ENCODE peak calls at places on chromosomes 11 and 22, in nine cellular contexts. One of them, this sample, is unnamed.

GRCh38 chr22:19767427-19768380 is 7.1 kb downstream of the TBX1 start:
- DNase-seq in A549: no peak
- DNase-seq in cardiac muscle cell: no peak
- DNase-seq in brain microvascular endothelial cell: no peak
- DNase-seq in AG09309: no peak
- DNase-seq in HCT116: peak
- DNase-seq in cardiac fibroblast: no peak
- DNase-seq in tibial artery: no peak
- DNase-seq in colonic mucosa: no peak
- DNase-seq in this sample: no peak

GRCh38 chr11:61447601-61448551 is 18.0 kb downstream of the SDHAF2 start:
- DNase-seq in A549: no peak
- DNase-seq in cardiac muscle cell: peak
- DNase-seq in HCT116: no peak
- DNase-seq in brain microvascular endothelial cell: no peak
- DNase-seq in AG09309: no peak
- DNase-seq in colonic mucosa: no peak
- DNase-seq in tibial artery: no peak
- DNase-seq in cardiac fibroblast: peak
- DNase-seq in this sample: peak

GRCh38 chr11:49851971-49852389 is 100.2 kb upstream of the OR4C13 start:
- DNase-seq in AG09309: no peak
- DNase-seq in brain microvascular endothelial cell: no peak
- DNase-seq in cardiac fibroblast: no peak
- DNase-seq in tibial artery: no peak
- DNase-seq in colonic mucosa: no peak
- DNase-seq in HCT116: no peak
- DNase-seq in cardiac muscle cell: no peak
- DNase-seq in A549: no peak
- DNase-seq in this sample: no peak

GRCh38 chr11:75591371-75591770 is 29.3 kb downstream of the SERPINH1 start:
- DNase-seq in brain microvascular endothelial cell: no peak
- DNase-seq in cardiac fibroblast: no peak
- DNase-seq in colonic mucosa: no peak
- DNase-seq in A549: no peak
- DNase-seq in HCT116: no peak
- DNase-seq in tibial artery: no peak
- DNase-seq in AG09309: no peak
- DNase-seq in cardiac muscle cell: no peak
- DNase-seq in this sample: no peak

GRCh38 chr11:110900426-110900825 is 188.2 kb upstream of the ARHGAP20 start:
- DNase-seq in A549: no peak
- DNase-seq in brain microvascular endothelial cell: no peak
- DNase-seq in cardiac fibroblast: no peak
- DNase-seq in HCT116: no peak
- DNase-seq in colonic mucosa: no peak
- DNase-seq in cardiac muscle cell: no peak
- DNase-seq in tibial artery: no peak
- DNase-seq in AG09309: no peak
- DNase-seq in this sample: no peak

GRCh38 chr22:43217285-43218030 is 30.5 kb upstream of the TTLL12 start:
- DNase-seq in brain microvascular endothelial cell: no peak
- DNase-seq in AG09309: no peak
- DNase-seq in cardiac muscle cell: no peak
- DNase-seq in A549: no peak
- DNase-seq in HCT116: no peak
- DNase-seq in tibial artery: no peak
- DNase-seq in cardiac fibroblast: no peak
- DNase-seq in colonic mucosa: no peak
- DNase-seq in this sample: no peak

GRCh38 chr11:68643576-68643975 is 40.8 kb upstream of the GAL start:
- DNase-seq in cardiac muscle cell: no peak
- DNase-seq in tibial artery: no peak
- DNase-seq in cardiac fibroblast: peak
- DNase-seq in HCT116: peak
- DNase-seq in A549: no peak
- DNase-seq in AG09309: no peak
- DNase-seq in brain microvascular endothelial cell: peak
- DNase-seq in colonic mucosa: no peak
- DNase-seq in this sample: peak

GRCh38 chr11:73178092-73178539 is 36.0 kb upstream of the FCHSD2 start:
- DNase-seq in colonic mucosa: peak
- DNase-seq in cardiac fibroblast: peak
- DNase-seq in AG09309: peak
- DNase-seq in A549: peak
- DNase-seq in cardiac muscle cell: peak
- DNase-seq in brain microvascular endothelial cell: peak
- DNase-seq in tibial artery: peak
- DNase-seq in HCT116: peak
- DNase-seq in this sample: peak

GRCh38 chr11:10351768-10352641 is 47.1 kb downstream of the ADM start:
- DNase-seq in HCT116: no peak
- DNase-seq in A549: peak
- DNase-seq in cardiac fibroblast: peak
- DNase-seq in cardiac muscle cell: peak
- DNase-seq in tibial artery: no peak
- DNase-seq in brain microvascular endothelial cell: peak
- DNase-seq in colonic mucosa: peak
- DNase-seq in AG09309: no peak
- DNase-seq in this sample: peak

GRCh38 chr11:64138413-64138812 is 27.5 kb downstream of the MACROD1 start:
- DNase-seq in cardiac fibroblast: no peak
- DNase-seq in brain microvascular endothelial cell: no peak
- DNase-seq in A549: no peak
- DNase-seq in AG09309: no peak
- DNase-seq in HCT116: no peak
- DNase-seq in colonic mucosa: no peak
- DNase-seq in tibial artery: no peak
- DNase-seq in cardiac muscle cell: no peak
- DNase-seq in this sample: no peak

GRCh38 chr11:65133724-65134123 is 595 bp downstream of the SYVN1 start:
- DNase-seq in HCT116: no peak
- DNase-seq in cardiac fibroblast: peak
- DNase-seq in tibial artery: peak
- DNase-seq in AG09309: no peak
- DNase-seq in cardiac muscle cell: no peak
- DNase-seq in A549: no peak
- DNase-seq in colonic mucosa: no peak
- DNase-seq in brain microvascular endothelial cell: no peak
- DNase-seq in this sample: no peak

GRCh38 chr11:3837793-3838192 is 3.0 kb downstream of the RHOG start:
- DNase-seq in tibial artery: peak
- DNase-seq in A549: no peak
- DNase-seq in AG09309: no peak
- DNase-seq in colonic mucosa: peak
- DNase-seq in brain microvascular endothelial cell: no peak
- DNase-seq in HCT116: no peak
- DNase-seq in cardiac muscle cell: no peak
- DNase-seq in cardiac fibroblast: peak
- DNase-seq in this sample: peak

GRCh38 chr11:83272627-83273026 is 13.5 kb downstream of the CCDC90B start:
- DNase-seq in cardiac fibroblast: peak
- DNase-seq in A549: no peak
- DNase-seq in AG09309: no peak
- DNase-seq in colonic mucosa: no peak
- DNase-seq in tibial artery: no peak
- DNase-seq in cardiac muscle cell: no peak
- DNase-seq in HCT116: no peak
- DNase-seq in brain microvascular endothelial cell: peak
- DNase-seq in this sample: peak

GRCh38 chr22:23970816-23971482 is 3.3 kb downstream of the DDT start:
- DNase-seq in AG09309: no peak
- DNase-seq in colonic mucosa: no peak
- DNase-seq in A549: no peak
- DNase-seq in tibial artery: no peak
- DNase-seq in cardiac fibroblast: no peak
- DNase-seq in cardiac muscle cell: no peak
- DNase-seq in HCT116: no peak
- DNase-seq in brain microvascular endothelial cell: no peak
- DNase-seq in this sample: no peak

GRCh38 chr22:48600681-48601080 is 1227.0 kb downstream of the BRD1 start:
- DNase-seq in A549: no peak
- DNase-seq in brain microvascular endothelial cell: no peak
- DNase-seq in tibial artery: no peak
- DNase-seq in HCT116: no peak
- DNase-seq in AG09309: no peak
- DNase-seq in cardiac fibroblast: no peak
- DNase-seq in cardiac muscle cell: no peak
- DNase-seq in colonic mucosa: no peak
- DNase-seq in this sample: no peak

GRCh38 chr22:46748948-46749681 is 11.1 kb upstream of the CERK start:
- DNase-seq in colonic mucosa: no peak
- DNase-seq in AG09309: no peak
- DNase-seq in cardiac fibroblast: peak
- DNase-seq in HCT116: no peak
- DNase-seq in brain microvascular endothelial cell: no peak
- DNase-seq in tibial artery: no peak
- DNase-seq in cardiac muscle cell: no peak
- DNase-seq in A549: no peak
- DNase-seq in this sample: peak

DNA sequence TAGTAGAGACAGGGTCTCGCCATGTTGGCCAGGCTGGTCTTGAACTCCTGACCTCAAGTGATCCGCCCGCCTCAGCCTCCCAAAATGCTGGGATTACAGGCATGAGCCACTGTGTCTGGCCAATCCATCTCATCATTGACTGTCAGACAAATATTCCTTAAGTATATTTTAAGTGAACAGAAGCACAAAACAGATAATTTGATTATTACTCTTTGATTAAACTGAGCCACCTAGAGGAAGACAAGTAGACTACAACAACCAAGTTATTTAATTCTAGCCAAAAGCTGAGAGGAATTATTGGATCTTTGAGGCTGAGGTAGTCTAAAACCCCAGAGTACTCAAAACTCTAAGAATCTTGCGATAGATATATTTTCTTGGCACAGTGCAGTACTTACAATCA is 1.2 kb downstream of the ACRV1 start:
- DNase-seq in cardiac muscle cell: no peak
- DNase-seq in AG09309: no peak
- DNase-seq in cardiac fibroblast: peak
- DNase-seq in A549: no peak
- DNase-seq in brain microvascular endothelial cell: no peak
- DNase-seq in HCT116: peak
- DNase-seq in colonic mucosa: no peak
- DNase-seq in tibial artery: no peak
- DNase-seq in this sample: no peak
- TF ChIP-seq CTCF in cardiac muscle cell: peak
- TF ChIP-seq CTCF in AG09309: peak
- TF ChIP-seq CTCF in cardiac fibroblast: peak
- TF ChIP-seq CTCF in A549: peak
- TF ChIP-seq CTCF in brain microvascular endothelial cell: no peak
- TF ChIP-seq CTCF in HCT116: peak
- TF ChIP-seq CTCF in colonic mucosa: no peak
- TF ChIP-seq CTCF in tibial artery: no peak
- TF ChIP-seq CTCF in this sample: peak

GRCh38 chr11:67398661-67399563 is 2.7 kb downstream of the PPP1CA start:
- DNase-seq in tibial artery: no peak
- DNase-seq in brain microvascular endothelial cell: no peak
- DNase-seq in cardiac muscle cell: no peak
- DNase-seq in AG09309: no peak
- DNase-seq in colonic mucosa: no peak
- DNase-seq in HCT116: no peak
- DNase-seq in cardiac fibroblast: no peak
- DNase-seq in A549: no peak
- DNase-seq in this sample: no peak
- H3K4me3 ChIP-seq in tibial artery: no peak
- H3K4me3 ChIP-seq in brain microvascular endothelial cell: no peak
- H3K4me3 ChIP-seq in cardiac muscle cell: no peak
- H3K4me3 ChIP-seq in AG09309: no peak
- H3K4me3 ChIP-seq in colonic mucosa: no peak
- H3K4me3 ChIP-seq in HCT116: no peak
- H3K4me3 ChIP-seq in cardiac fibroblast: no peak
- H3K4me3 ChIP-seq in A549: no peak
- H3K4me3 ChIP-seq in this sample: no peak

GRCh38 chr11:120306519-120307242 is 18.4 kb upstream of the TLCD5 start:
- DNase-seq in colonic mucosa: peak
- DNase-seq in HCT116: peak
- DNase-seq in A549: peak
- DNase-seq in cardiac fibroblast: peak
- DNase-seq in tibial artery: no peak
- DNase-seq in brain microvascular endothelial cell: peak
- DNase-seq in AG09309: peak
- DNase-seq in cardiac muscle cell: no peak
- DNase-seq in this sample: peak
- TF ChIP-seq CTCF in colonic mucosa: no peak
- TF ChIP-seq CTCF in HCT116: peak
- TF ChIP-seq CTCF in A549: no peak
- TF ChIP-seq CTCF in cardiac fibroblast: peak
- TF ChIP-seq CTCF in tibial artery: peak
- TF ChIP-seq CTCF in brain microvascular endothelial cell: peak
- TF ChIP-seq CTCF in AG09309: peak
- TF ChIP-seq CTCF in cardiac muscle cell: peak
- TF ChIP-seq CTCF in this sample: peak

GRCh38 chr11:130449996-130450419 is 1.6 kb downstream of the ADAMTS15 start:
- DNase-seq in brain microvascular endothelial cell: peak
- DNase-seq in HCT116: no peak
- DNase-seq in colonic mucosa: peak
- DNase-seq in A549: no peak
- DNase-seq in cardiac fibroblast: peak
- DNase-seq in cardiac muscle cell: peak
- DNase-seq in tibial artery: peak
- DNase-seq in AG09309: no peak
- DNase-seq in this sample: peak

GRCh38 chr11:130452941-130453340 is 4.5 kb downstream of the ADAMTS15 start:
- DNase-seq in A549: no peak
- DNase-seq in cardiac fibroblast: no peak
- DNase-seq in colonic mucosa: no peak
- DNase-seq in tibial artery: no peak
- DNase-seq in brain microvascular endothelial cell: no peak
- DNase-seq in AG09309: no peak
- DNase-seq in HCT116: no peak
- DNase-seq in cardiac muscle cell: peak
- DNase-seq in this sample: no peak

GRCh38 chr11:130454495-130455262 is 6.2 kb downstream of the ADAMTS15 start:
- DNase-seq in colonic mucosa: no peak
- DNase-seq in AG09309: no peak
- DNase-seq in HCT116: no peak
- DNase-seq in brain microvascular endothelial cell: peak
- DNase-seq in A549: no peak
- DNase-seq in cardiac fibroblast: peak
- DNase-seq in cardiac muscle cell: no peak
- DNase-seq in tibial artery: no peak
- DNase-seq in this sample: peak

GRCh38 chr11:130451261-130452019 is 3.0 kb downstream of the ADAMTS15 start:
- DNase-seq in A549: no peak
- DNase-seq in brain microvascular endothelial cell: peak
- DNase-seq in cardiac muscle cell: no peak
- DNase-seq in tibial artery: peak
- DNase-seq in HCT116: no peak
- DNase-seq in AG09309: no peak
- DNase-seq in colonic mucosa: peak
- DNase-seq in cardiac fibroblast: peak
- DNase-seq in this sample: peak

DNA sequence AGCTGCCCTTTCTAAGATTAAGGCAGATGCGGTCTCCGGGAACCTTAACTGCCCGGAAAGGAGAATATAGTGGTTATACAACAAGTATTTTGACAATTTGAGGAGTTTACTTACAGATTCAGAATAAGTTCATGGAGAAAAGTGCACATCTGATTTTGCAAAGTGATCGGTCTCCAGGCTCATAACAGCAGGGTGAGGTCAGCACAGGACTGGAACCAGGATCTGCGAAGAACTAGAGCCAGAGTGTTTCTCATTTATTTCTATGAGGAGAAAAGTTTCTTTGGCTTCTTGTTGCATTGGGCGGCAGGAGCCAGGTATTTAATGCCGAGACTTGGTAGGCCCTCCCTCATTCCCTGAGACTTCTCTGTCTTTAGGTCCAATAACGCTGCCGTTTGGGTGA is 3.7 kb downstream of the ADAMTS15 start:
- DNase-seq in cardiac fibroblast: no peak
- DNase-seq in HCT116: no peak
- DNase-seq in AG09309: no peak
- DNase-seq in brain microvascular endothelial cell: no peak
- DNase-seq in tibial artery: no peak
- DNase-seq in A549: no peak
- DNase-seq in colonic mucosa: no peak
- DNase-seq in cardiac muscle cell: no peak
- DNase-seq in this sample: no peak
- H3K4me3 ChIP-seq in cardiac fibroblast: no peak
- H3K4me3 ChIP-seq in HCT116: no peak
- H3K4me3 ChIP-seq in AG09309: no peak
- H3K4me3 ChIP-seq in brain microvascular endothelial cell: no peak
- H3K4me3 ChIP-seq in tibial artery: peak
- H3K4me3 ChIP-seq in A549: no peak
- H3K4me3 ChIP-seq in colonic mucosa: no peak
- H3K4me3 ChIP-seq in cardiac muscle cell: no peak
- H3K4me3 ChIP-seq in this sample: peak

This sample was measured in foreskin fibroblast.